ENCODE peak calls at places on chromosomes 4 and X, in four cellular contexts. H is fibroblast of pulmonary artery, V is upper lobe of right lung, M is IMR-90. K is an unnamed sample.
A peak's percentile ranks its signal among the peaks of the same experiment; 100 is the strongest.

GRCh38 chr4:165502919-165503907 is 124.4 kb downstream of the CPE start:
- DNase-seq in H (peak; percentile 68), V (no peak), M (peak; percentile 5), K (peak; percentile 87)

GRCh38 chr4:73006286-73006990 is 63.1 kb downstream of the COX18 start:
- DNase-seq in H (no peak), V (no peak), M (no peak), K (no peak)

GRCh38 chr4:52643846-52644245 is 15.3 kb downstream of the USP46 start:
- DNase-seq in H (peak; percentile 80), V (peak; percentile 75), M (peak; percentile 78), K (peak; percentile 78)

GRCh38 chrX:20221902-20222301 is 44.8 kb downstream of the RPS6KA3 start:
- DNase-seq in H (no peak), V (no peak), M (peak; percentile 42), K (peak; percentile 34)

GRCh38 chr4:57989430-57989829 is 879.2 kb upstream of the IGFBP7 start:
- DNase-seq in H (no peak), V (no peak), M (no peak), K (no peak)

GRCh38 chr4:185903205-185903604 is 91.2 kb upstream of the SORBS2 start:
- DNase-seq in H (no peak), V (no peak), M (no peak), K (peak; percentile 47)

GRCh38 chr4:159944477-159944876 is 841.6 kb downstream of the RAPGEF2 start:
- DNase-seq in H (no peak), V (no peak), M (no peak), K (no peak)

GRCh38 chrX:41723305-41723704 is 676 bp upstream of the GPR82 start:
- DNase-seq in H (peak; percentile 59), V (no peak), M (peak; percentile 4), K (peak; percentile 19)

GRCh38 chr4:54386270-54386669 is 157.2 kb downstream of the PDGFRA start:
- DNase-seq in H (no peak), V (no peak), M (no peak), K (no peak)

GRCh38 chrX:63855896-63856295 is 70.9 kb upstream of the ARHGEF9 start:
- DNase-seq in H (no peak), V (no peak), M (peak; percentile 14), K (peak; percentile 10)

GRCh38 chrX:46849933-46850332 is 13.1 kb downstream of the RP2 start:
- DNase-seq in H (no peak), V (no peak), M (peak; percentile 34), K (peak; percentile 48)

GRCh38 chrX:17377795-17378194 is 2.8 kb downstream of the NHS start:
- DNase-seq in H (no peak), V (no peak), M (no peak), K (peak; percentile 5)

GRCh38 chrX:129754266-129755024 is 15.7 kb downstream of the XPNPEP2 start:
- DNase-seq in H (no peak), V (no peak), M (no peak), K (no peak)

GRCh38 chr4:138910201-138910913 is 105.2 kb upstream of the NOCT start:
- DNase-seq in H (peak; percentile 34), V (no peak), M (peak; percentile 55), K (peak; percentile 48)

GRCh38 chr4:81913427-81913878 is 441.7 kb upstream of the RASGEF1B start:
- DNase-seq in H (peak; percentile 49), V (no peak), M (peak; percentile 31), K (peak; percentile 21)

GRCh38 chr4:104429150-104429741 is 65.4 kb downstream of the CXXC4 start:
- DNase-seq in H (peak; percentile 5), V (no peak), M (no peak), K (no peak)

GRCh38 chr4:104424368-104424921 is 70.2 kb downstream of the CXXC4 start:
- DNase-seq in H (no peak), V (no peak), M (no peak), K (no peak)

GRCh38 chr4:104425003-104425402 is 69.7 kb downstream of the CXXC4 start:
- DNase-seq in H (no peak), V (no peak), M (no peak), K (no peak)

GRCh38 chr4:104421576-104421975 is 73.1 kb downstream of the CXXC4 start:
- DNase-seq in H (no peak), V (no peak), M (no peak), K (no peak)

DNA sequence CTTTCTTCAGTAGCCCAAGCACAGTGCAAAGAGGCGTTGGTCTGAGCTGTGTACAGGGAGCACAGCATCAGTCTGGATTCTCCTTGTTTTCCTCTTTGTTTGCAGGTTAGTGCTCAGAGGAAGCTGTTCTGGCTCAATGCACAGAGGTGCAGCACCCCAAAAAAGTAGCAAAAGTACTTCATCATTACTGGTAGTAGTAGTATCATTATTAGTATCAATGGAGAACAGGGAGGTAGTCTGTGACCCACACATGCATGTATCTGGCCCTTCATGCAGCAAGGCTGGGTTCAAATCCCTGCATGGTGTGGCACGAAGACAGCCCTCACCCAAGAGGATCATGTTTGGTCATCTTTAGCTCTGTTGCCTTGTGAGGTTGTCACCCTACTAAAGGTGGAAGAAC is 68.7 kb downstream of the CXXC4 start:
- DNase-seq in H (no peak), V (no peak), M (no peak), K (no peak)
- H3K4me3 ChIP-seq in H (no peak overlapping the region), V (no peak overlapping the region), M (no peak overlapping the region), K (no peak overlapping the region)

GRCh38 chrX:7318246-7318645 is 170.3 kb upstream of the PUDP start:
- DNase-seq in H (no peak), V (no peak), M (peak; percentile 24), K (no peak)

GRCh38 chrX:7314425-7314824 is 166.5 kb upstream of the PUDP start:
- DNase-seq in H (no peak), V (no peak), M (no peak), K (no peak)

GRCh38 chrX:7316280-7316679 is 168.3 kb upstream of the PUDP start:
- DNase-seq in H (no peak), V (no peak), M (no peak), K (no peak)

GRCh38 chrX:7316887-7317286 is 168.9 kb upstream of the PUDP start:
- DNase-seq in H (no peak), V (no peak), M (peak; percentile 57), K (peak; percentile 24)

DNA sequence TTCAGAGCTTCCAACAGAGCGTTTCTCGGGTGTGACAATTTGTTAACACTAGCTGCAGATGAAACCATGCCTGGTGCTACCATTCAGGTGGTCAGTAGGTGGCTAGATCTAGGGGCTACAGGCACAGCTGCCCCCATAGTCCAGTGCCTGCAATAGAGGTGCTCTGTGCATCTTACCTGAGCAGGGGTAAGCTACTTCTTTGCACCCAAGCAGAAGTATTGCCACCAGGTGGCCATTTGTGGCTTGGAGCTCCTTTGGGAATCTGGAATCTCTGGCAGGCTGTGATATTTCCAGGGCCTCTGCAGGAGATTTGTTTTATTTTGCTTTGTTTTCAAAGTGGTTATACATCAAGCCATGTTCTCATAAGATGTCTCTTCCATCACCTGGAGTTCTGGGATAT is 170.7 kb upstream of the PUDP start:
- DNase-seq in H (no peak), V (no peak), M (no peak), K (no peak)
- TF ChIP-seq CTCF in H (no peak), V (no peak), M (no peak), K (no peak)

GRCh38 chr4:190017357-190018200 is 9.5 kb downstream of the FRG2 start:
- DNase-seq in H (no peak), V (no peak), M (no peak), K (no peak)
- H3K4me3 ChIP-seq in H (no peak overlapping the region), V (no peak overlapping the region), M (no peak overlapping the region), K (no peak overlapping the region)

GRCh38 chrX:115011428-115011827 is 6.0 kb downstream of the IL13RA2 start:
- DNase-seq in H (no peak), V (no peak), M (no peak), K (no peak)
- TF ChIP-seq CTCF in H (no peak), V (no peak), M (no peak), K (no peak)

GRCh38 chr4:163332526-163333405 is at the start of gene NPY1R:
- DNase-seq in H (peak; percentile 86), V (peak; percentile 82), M (peak; percentile 73), K (peak; percentile 88)

GRCh38 chr4:163331629-163332360 is 601 bp downstream of the NPY1R start:
- DNase-seq in H (peak; percentile 28), V (peak; percentile 66), M (no peak), K (peak; percentile 38)

GRCh38 chr4:163335384-163335783 is 3.0 kb upstream of the NPY1R start:
- DNase-seq in H (no peak), V (no peak), M (no peak), K (no peak)

DNA sequence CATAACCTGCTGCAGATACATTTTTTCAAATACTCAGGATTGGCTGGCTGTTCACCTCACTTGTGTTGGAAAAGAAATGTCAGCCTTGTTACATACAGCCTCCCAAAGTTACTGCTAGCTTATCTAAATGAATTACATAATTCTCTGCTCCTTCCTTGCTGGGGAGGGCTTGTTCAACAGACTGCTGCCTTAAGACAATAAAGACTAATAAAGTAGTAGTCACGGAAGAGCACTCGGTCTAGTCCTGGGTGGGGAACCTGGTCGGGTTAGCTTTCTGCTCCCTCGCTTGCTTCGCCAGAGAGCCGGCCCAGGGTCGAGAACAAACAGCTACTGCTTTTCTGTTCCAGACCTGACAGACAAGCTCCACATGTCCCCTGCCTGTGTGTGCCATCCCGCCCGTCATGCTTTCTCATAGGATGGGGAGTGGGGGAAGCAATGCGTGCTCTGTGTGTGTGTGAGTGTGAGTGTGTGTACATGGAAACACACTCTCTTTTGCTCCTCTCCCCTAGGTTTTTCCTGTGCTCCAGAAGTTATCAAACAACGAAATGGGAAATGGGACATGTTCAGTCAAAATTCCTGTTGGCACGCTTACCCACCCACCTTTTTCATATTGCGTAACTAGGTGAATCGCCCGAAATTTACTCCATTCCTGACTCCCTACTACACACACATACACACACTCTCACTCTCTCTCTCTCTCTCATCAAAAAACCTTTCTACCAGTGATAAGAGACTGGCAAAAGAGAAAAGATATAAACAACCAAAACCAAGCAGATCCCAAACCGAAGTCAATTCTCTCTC is 1.4 kb downstream of the NPY1R start:
- DNase-seq in H (no peak), V (no peak), M (no peak), K (no peak)
- H3K4me3 ChIP-seq in H (no peak overlapping the region), V (peak overlapping the region; percentile 50), M (no peak overlapping the region), K (peak overlapping the region; percentile 59)